ENCODE peak calls at places on chromosomes 3 and 15, in ten cellular contexts. I is tibial artery, C is HL-60, Z is fibroblast of the aortic adventitia, B is progenitor cell of endocrine pancreas, S is fibroblast of lung, U is astrocyte of the spinal cord, P is AG10803, M is esophagus muscularis mucosa, L is psoas muscle. J is an unnamed sample.

GRCh38 chr3:72245183-72245811 is 460.3 kb upstream of the PROK2 start:
- DNase-seq in I (peak; percentile 92), C (no peak), Z (no peak), B (no peak), S (no peak), U (no peak), P (peak; percentile 51), M (no peak), L (peak; percentile 77), J (peak; percentile 45)

GRCh38 chr3:134344560-134344959 is 29.7 kb downstream of the AMOTL2 start:
- DNase-seq in I (no peak), C (no peak), Z (no peak), B (no peak), S (no peak), U (no peak), P (no peak), M (no peak), L (peak; percentile 12), J (no peak)

GRCh38 chr15:82129769-82130168 is 84.0 kb upstream of the MEX3B start:
- DNase-seq in I (no peak), C (no peak), Z (peak; percentile 85), B (no peak), S (peak; percentile 96), U (peak; percentile 91), P (peak; percentile 94), M (no peak), L (no peak), J (no peak)

GRCh38 chr3:119627461-119627860 is 29.8 kb downstream of the PLA1A start:
- DNase-seq in I (no peak), C (no peak), Z (no peak), B (no peak), S (no peak), U (no peak), P (no peak), M (no peak), L (no peak), J (no peak)

GRCh38 chr3:54900954-54901591 is 26.8 kb downstream of the LRTM1 start:
- DNase-seq in I (no peak), C (no peak), Z (no peak), B (no peak), S (peak; percentile 58), U (peak; percentile 36), P (peak; percentile 79), M (no peak), L (peak; percentile 65), J (peak; percentile 19)

GRCh38 chr3:15623535-15624450 is 22.2 kb downstream of the BTD start:
- DNase-seq in I (no peak), C (no peak), Z (peak; percentile 29), B (no peak), S (no peak), U (no peak), P (no peak), M (no peak), L (no peak), J (no peak)

GRCh38 chr15:85706779-85707518 is 87.8 kb downstream of the KLHL25 start:
- DNase-seq in I (no peak), C (no peak), Z (peak; percentile 96), B (no peak), S (peak; percentile 85), U (peak; percentile 62), P (peak; percentile 29), M (no peak), L (no peak), J (no peak)

GRCh38 chr15:84961707-84962106 is 19.9 kb upstream of the PDE8A start:
- DNase-seq in I (no peak), C (no peak), Z (no peak), B (no peak), S (peak; percentile 49), U (no peak), P (no peak), M (no peak), L (no peak), J (no peak)

GRCh38 chr15:38072507-38073277 is 138.3 kb downstream of the TMCO5A start:
- DNase-seq in I (peak; percentile 82), C (no peak), Z (peak; percentile 79), B (peak; percentile 56), S (peak; percentile 81), U (peak; percentile 87), P (peak; percentile 77), M (no peak), L (peak; percentile 81), J (peak; percentile 77)

GRCh38 chr3:56783644-56784451 is 17.9 kb downstream of the ARHGEF3 start:
- DNase-seq in I (peak; percentile 77), C (peak; percentile 67), Z (peak; percentile 90), B (no peak), S (peak; percentile 91), U (peak; percentile 94), P (peak; percentile 91), M (no peak), L (no peak), J (no peak)

GRCh38 chr3:137438561-137438960 is 325.6 kb upstream of the SOX14 start:
- DNase-seq in I (no peak), C (no peak), Z (no peak), B (no peak), S (no peak), U (no peak), P (no peak), M (no peak), L (no peak), J (no peak)

GRCh38 chr15:57606816-57607215 is 15.1 kb downstream of the MYZAP start:
- DNase-seq in I (no peak), C (no peak), Z (no peak), B (no peak), S (no peak), U (no peak), P (no peak), M (no peak), L (no peak), J (no peak)

GRCh38 chr15:71572452-71573053 is 237.8 kb upstream of the NR2E3 start:
- DNase-seq in I (no peak), C (no peak), Z (no peak), B (no peak), S (peak; percentile 35), U (peak; percentile 29), P (no peak), M (peak; percentile 42), L (no peak), J (no peak)
- TF ChIP-seq CTCF in I (no peak), C (no peak), Z (peak; percentile 25), B (peak; percentile 23), S (no peak), U (peak; percentile 21), P (no peak), M (no peak), L (no peak), J (no peak)

DNA sequence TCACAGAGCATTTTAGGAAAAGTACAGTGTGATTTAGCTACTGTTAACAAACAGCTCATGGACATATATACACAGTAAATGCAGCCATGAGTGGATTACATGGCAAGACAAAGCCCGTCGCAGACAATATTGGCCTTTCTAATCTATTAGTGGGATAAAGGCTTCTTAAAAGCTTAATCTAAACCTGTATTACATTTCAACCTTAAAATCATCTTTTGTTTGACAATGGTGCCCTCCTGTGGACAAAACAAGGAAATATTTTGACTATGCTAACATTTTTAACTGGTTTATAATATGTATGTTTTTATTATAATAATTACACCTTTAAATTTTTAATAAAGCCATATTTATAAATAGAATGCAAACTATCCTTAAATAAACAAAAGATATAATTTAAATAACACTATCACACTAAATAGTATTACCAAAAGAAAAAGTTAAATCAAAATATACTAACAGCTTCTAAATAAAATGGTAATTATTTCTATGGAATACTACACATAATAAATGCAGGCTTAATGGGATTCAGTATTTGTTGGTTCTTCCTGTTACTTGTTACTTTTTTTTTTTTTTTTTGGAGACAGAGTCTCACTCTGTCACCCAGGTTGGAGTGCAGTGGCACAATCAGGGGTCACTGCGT is 38.6 kb downstream of the TAFA4 start:
- DNase-seq in I (no peak), C (no peak), Z (peak; percentile 68), B (no peak), S (peak; percentile 20), U (peak; percentile 51), P (peak; percentile 34), M (no peak), L (no peak), J (no peak)
- TF ChIP-seq CTCF in I (peak; percentile 50), C (peak; percentile 10), Z (peak; percentile 42), B (peak; percentile 75), S (no peak), U (peak; percentile 26), P (peak; percentile 56), M (peak; percentile 57), L (peak; percentile 60), J (peak; percentile 76)

GRCh38 chr3:51434746-51435323 is 43.8 kb downstream of the RBM15B start:
- DNase-seq in I (no peak), C (peak; percentile 52), Z (peak; percentile 64), B (no peak), S (peak; percentile 41), U (peak; percentile 48), P (peak; percentile 45), M (no peak), L (no peak), J (peak; percentile 38)
- TF ChIP-seq CTCF in I (peak; percentile 41), C (peak; percentile 74), Z (peak; percentile 81), B (peak; percentile 74), S (peak; percentile 45), U (peak; percentile 77), P (peak; percentile 71), M (peak; percentile 60), L (peak; percentile 57), J (peak; percentile 67)

GRCh38 chr3:39644176-39644575 is 165.2 kb upstream of the MYRIP start:
- DNase-seq in I (no peak), C (no peak), Z (peak; percentile 60), B (no peak), S (peak; percentile 57), U (peak; percentile 14), P (peak; percentile 92), M (no peak), L (no peak), J (no peak)
- TF ChIP-seq CTCF in I (no peak), C (no peak), Z (no peak), B (no peak), S (no peak), U (no peak), P (no peak), M (no peak), L (no peak), J (no peak)

GRCh38 chr3:47034868-47035489 is 55.5 kb downstream of the NBEAL2 start:
- DNase-seq in I (no peak), C (no peak), Z (no peak), B (no peak), S (no peak), U (no peak), P (no peak), M (no peak), L (no peak), J (no peak)
- TF ChIP-seq CTCF in I (no peak), C (no peak), Z (no peak), B (no peak), S (no peak), U (no peak), P (no peak), M (no peak), L (no peak), J (no peak)

GRCh38 chr3:23743141-23743784 is 62.5 kb upstream of the UBE2E1 start:
- DNase-seq in I (no peak), C (no peak), Z (no peak), B (no peak), S (no peak), U (no peak), P (no peak), M (no peak), L (no peak), J (no peak)
- TF ChIP-seq CTCF in I (no peak), C (no peak), Z (no peak), B (peak; percentile 55), S (no peak), U (no peak), P (no peak), M (no peak), L (no peak), J (no peak)